ENCODE peak calls at places on chromosomes 3 and 15, in five cellular contexts. S is lung, A is PC-3, N is ovary, Q is psoas muscle. L is an unnamed sample.
A peak's percentile ranks its signal among the peaks of the same experiment; 100 is the strongest.

GRCh38 chr3:67646586-67647234 is 7.7 kb downstream of the SUCLG2 start:
- DNase-seq in S (no peak), A (peak; percentile 71), N (no peak), Q (no peak), L (no peak)

GRCh38 chr15:99703603-99704443 is 29.4 kb downstream of the LYSMD4 start:
- DNase-seq in S (no peak), A (peak; percentile 77), N (no peak), Q (no peak), L (peak; percentile 22)

GRCh38 chr3:156456771-156457224 is 98.1 kb downstream of the SSR3 start:
- DNase-seq in S (no peak), A (peak; percentile 34), N (no peak), Q (no peak), L (no peak)

GRCh38 chr15:36996538-36997181 is 103.7 kb downstream of the MEIS2 start:
- DNase-seq in S (no peak), A (no peak), N (no peak), Q (no peak), L (no peak)

GRCh38 chr15:94670436-94671034 is 439.2 kb downstream of the MCTP2 start:
- DNase-seq in S (no peak), A (peak; percentile 60), N (no peak), Q (no peak), L (no peak)

GRCh38 chr3:132283440-132283839 is 33.8 kb upstream of the ACP3 start:
- DNase-seq in S (peak; percentile 35), A (no peak), N (no peak), Q (no peak), L (no peak)

GRCh38 chr3:70606018-70606417 is 293.6 kb upstream of the MDFIC2 start:
- DNase-seq in S (no peak), A (no peak), N (no peak), Q (no peak), L (no peak)

GRCh38 chr15:28101201-28101600 is 2.1 kb upstream of the OCA2 start:
- DNase-seq in S (no peak), A (no peak), N (no peak), Q (no peak), L (no peak)

GRCh38 chr3:118772036-118773030 is 262.3 kb downstream of the IGSF11 start:
- DNase-seq in S (no peak), A (peak; percentile 34), N (no peak), Q (no peak), L (no peak)

GRCh38 chr3:169619793-169620192 is 43.7 kb downstream of the MECOM start:
- DNase-seq in S (no peak), A (no peak), N (no peak), Q (no peak), L (no peak)

GRCh38 chr3:13165576-13165975 is 92.3 kb upstream of the IQSEC1 start:
- DNase-seq in S (no peak), A (no peak), N (no peak), Q (no peak), L (no peak)

GRCh38 chr15:81633889-81634288 is 259.9 kb upstream of the TMC3 start:
- DNase-seq in S (no peak), A (no peak), N (no peak), Q (no peak), L (no peak)

GRCh38 chr15:55221090-55222011 is 24.6 kb upstream of the RSL24D1 start:
- DNase-seq in S (peak; percentile 58), A (peak; percentile 48), N (no peak), Q (no peak), L (no peak)

GRCh38 chr15:36331531-36332275 is 247.7 kb upstream of the CDIN1 start:
- DNase-seq in S (no peak), A (no peak), N (no peak), Q (no peak), L (no peak)

GRCh38 chr15:74808840-74809229 is 3.8 kb upstream of the LMAN1L start:
- DNase-seq in S (no peak), A (no peak), N (no peak), Q (no peak), L (no peak)
- TF ChIP-seq CTCF in S (no peak), A (peak; percentile 31), N (no peak), Q (no peak), L (no peak)

GRCh38 chr3:129890125-129890524 is 3.4 kb downstream of the TMCC1 start:
- DNase-seq in S (no peak), A (no peak), N (no peak), Q (no peak), L (no peak)

GRCh38 chr3:129892486-129892856 is 1.0 kb downstream of the TMCC1 start:
- DNase-seq in S (peak; percentile 30), A (no peak), N (no peak), Q (no peak), L (peak; percentile 46)

GRCh38 chr3:129892857-129893615 is 475 bp downstream of the TMCC1 start:
- DNase-seq in S (peak; percentile 62), A (peak; percentile 53), N (peak; percentile 58), Q (no peak), L (peak; percentile 86)

GRCh38 chr3:129888739-129889138 is 4.8 kb downstream of the TMCC1 start:
- DNase-seq in S (no peak), A (peak; percentile 86), N (peak; percentile 20), Q (no peak), L (no peak)

GRCh38 chr3:129890891-129891290 is 2.6 kb downstream of the TMCC1 start:
- DNase-seq in S (no peak), A (no peak), N (no peak), Q (no peak), L (peak; percentile 10)
- H3K4me3 ChIP-seq in S (no peak overlapping the region), A (no peak overlapping the region), N (no peak overlapping the region), Q (peak overlapping the region; percentile 95), L (no peak overlapping the region)

GRCh38 chr3:194128202-194128907 is 7.6 kb upstream of the HES1 start:
- DNase-seq in S (no peak), A (no peak), N (no peak), Q (no peak), L (no peak)
- TF ChIP-seq CTCF in S (no peak), A (no peak), N (no peak), Q (no peak), L (no peak)

DNA sequence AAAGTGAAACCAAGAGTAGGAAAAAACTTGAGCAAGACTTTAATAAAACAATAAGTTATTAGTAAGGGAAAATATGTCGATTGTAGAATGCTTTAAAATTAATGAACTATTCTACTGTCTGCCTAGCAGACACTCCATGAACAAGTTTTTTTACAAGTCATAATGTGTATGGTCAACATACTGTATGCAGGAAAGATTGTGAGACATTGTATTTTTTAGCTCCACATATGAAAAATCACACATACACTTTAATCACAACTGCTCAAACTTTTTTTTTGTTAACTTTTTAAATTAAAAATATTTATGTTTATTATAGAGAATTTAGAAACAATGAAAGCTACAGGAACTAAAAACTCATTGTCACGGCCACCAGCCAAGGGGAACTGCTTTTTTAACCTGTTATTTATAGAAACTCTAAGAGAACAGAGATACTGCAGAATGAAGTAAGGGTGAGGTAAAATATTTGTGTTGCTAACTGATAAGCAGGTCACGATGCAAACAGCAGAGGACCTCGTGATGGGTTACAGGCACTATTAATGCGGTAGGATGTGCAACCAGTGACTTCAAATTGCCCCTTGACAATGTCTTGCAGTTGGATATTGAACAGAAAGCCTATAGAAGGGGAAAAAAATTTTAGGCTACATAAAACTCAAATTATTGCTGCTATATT is 53.0 kb downstream of the THSD4 start:
- DNase-seq in S (no peak), A (no peak), N (no peak), Q (no peak), L (no peak)
- H3K4me3 ChIP-seq in S (no peak overlapping the region), A (no peak overlapping the region), N (no peak overlapping the region), Q (no peak overlapping the region), L (no peak overlapping the region)

DNA sequence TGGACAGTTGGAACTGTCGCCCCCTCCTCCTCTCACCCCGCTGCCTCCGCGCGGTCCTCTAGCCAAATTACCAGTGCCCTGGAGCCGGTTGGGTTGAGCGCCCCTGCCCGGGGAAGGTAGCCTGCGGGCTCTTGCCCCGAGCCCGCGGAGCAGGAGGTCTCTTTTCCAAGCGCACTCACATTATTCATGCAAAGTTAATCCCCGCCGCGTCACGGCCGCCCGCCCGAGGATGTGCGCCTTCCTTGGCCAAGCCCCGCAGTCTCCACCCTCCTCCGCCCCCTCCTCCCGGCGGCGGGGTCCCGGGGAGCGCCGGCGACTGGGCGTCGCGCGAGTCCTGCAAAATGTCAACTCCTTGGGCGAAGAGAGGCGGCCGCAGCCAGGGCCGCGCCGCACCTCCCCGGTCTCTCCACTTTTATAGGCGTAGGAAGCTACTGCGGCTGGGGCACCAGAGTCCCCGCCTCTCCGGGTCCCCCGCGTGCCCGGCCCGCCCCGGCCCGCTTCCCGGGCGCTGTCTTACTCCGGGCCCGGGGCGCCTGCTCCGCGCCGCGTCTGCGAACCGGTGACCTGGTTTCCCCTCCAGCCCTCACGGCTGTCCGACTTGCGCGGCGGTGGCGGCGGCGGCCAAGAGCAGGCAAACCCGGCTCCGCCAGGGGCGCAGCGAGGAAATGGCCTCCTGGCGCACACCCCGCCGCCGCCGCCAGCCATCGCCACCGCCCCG is at the start of gene THRB:
- DNase-seq in S (peak; percentile 71), A (peak; percentile 72), N (peak; percentile 18), Q (peak; percentile 91), L (peak; percentile 80)
- TF ChIP-seq CTCF in S (no peak), A (no peak), N (peak; percentile 43), Q (peak; percentile 46), L (peak; percentile 9)

GRCh38 chr15:64597469-64597806 is 137.1 kb downstream of the ZNF609 start:
- DNase-seq in S (no peak), A (no peak), N (no peak), Q (no peak), L (no peak)
- H3K4me3 ChIP-seq in S (no peak overlapping the region), A (no peak overlapping the region), N (no peak overlapping the region), Q (no peak overlapping the region), L (no peak overlapping the region)

L was measured in mucosa of descending colon.